ENCODE peak calls at places on chromosome 22, in six cellular contexts. One of them, this sample, is unnamed.

GRCh38 chr22:36439481-36440271 is 41.8 kb downstream of the TXN2 start:
- DNase-seq in epithelial cell of prostate: no peak
- DNase-seq in T-helper 9 cell: no peak
- DNase-seq in aorta: peak
- DNase-seq in non-pigmented ciliary epithelial cell: peak
- DNase-seq in HT-29: no peak
- DNase-seq in this sample: no peak

GRCh38 chr22:25564979-25565677 is 653 bp downstream of the GRK3 start:
- DNase-seq in epithelial cell of prostate: no peak
- DNase-seq in T-helper 9 cell: no peak
- DNase-seq in non-pigmented ciliary epithelial cell: no peak
- DNase-seq in aorta: peak
- DNase-seq in HT-29: peak
- DNase-seq in this sample: no peak

GRCh38 chr22:30270841-30271240 is 4.2 kb upstream of the OSM start:
- DNase-seq in aorta: no peak
- DNase-seq in T-helper 9 cell: no peak
- DNase-seq in epithelial cell of prostate: no peak
- DNase-seq in HT-29: no peak
- DNase-seq in non-pigmented ciliary epithelial cell: no peak
- DNase-seq in this sample: no peak

GRCh38 chr22:47169801-47170140 is 407.3 kb downstream of the TBC1D22A start:
- DNase-seq in epithelial cell of prostate: no peak
- DNase-seq in HT-29: no peak
- DNase-seq in aorta: peak
- DNase-seq in T-helper 9 cell: no peak
- DNase-seq in non-pigmented ciliary epithelial cell: no peak
- DNase-seq in this sample: no peak

GRCh38 chr22:34992672-34993071 is 73.3 kb upstream of the ISX start:
- DNase-seq in T-helper 9 cell: no peak
- DNase-seq in aorta: no peak
- DNase-seq in non-pigmented ciliary epithelial cell: no peak
- DNase-seq in HT-29: no peak
- DNase-seq in epithelial cell of prostate: no peak
- DNase-seq in this sample: no peak

GRCh38 chr22:32665676-32666075 is 135.8 kb upstream of the TIMP3 start:
- DNase-seq in HT-29: no peak
- DNase-seq in epithelial cell of prostate: peak
- DNase-seq in aorta: no peak
- DNase-seq in T-helper 9 cell: no peak
- DNase-seq in non-pigmented ciliary epithelial cell: no peak
- DNase-seq in this sample: no peak

GRCh38 chr22:28904211-28904808 is 20.9 kb downstream of the ZNRF3 start:
- DNase-seq in non-pigmented ciliary epithelial cell: peak
- DNase-seq in aorta: peak
- DNase-seq in T-helper 9 cell: no peak
- DNase-seq in epithelial cell of prostate: no peak
- DNase-seq in HT-29: peak
- DNase-seq in this sample: no peak

GRCh38 chr22:42608481-42609361 is 6.0 kb downstream of the POLDIP3 start:
- DNase-seq in aorta: no peak
- DNase-seq in epithelial cell of prostate: no peak
- DNase-seq in non-pigmented ciliary epithelial cell: no peak
- DNase-seq in HT-29: no peak
- DNase-seq in T-helper 9 cell: no peak
- DNase-seq in this sample: no peak

GRCh38 chr22:37431811-37432707 is 4.8 kb upstream of the ELFN2 start:
- DNase-seq in epithelial cell of prostate: peak
- DNase-seq in HT-29: peak
- DNase-seq in aorta: no peak
- DNase-seq in T-helper 9 cell: no peak
- DNase-seq in non-pigmented ciliary epithelial cell: peak
- DNase-seq in this sample: no peak

GRCh38 chr22:37618674-37619073 is 10.0 kb downstream of the GGA1 start:
- DNase-seq in epithelial cell of prostate: no peak
- DNase-seq in T-helper 9 cell: no peak
- DNase-seq in non-pigmented ciliary epithelial cell: no peak
- DNase-seq in HT-29: no peak
- DNase-seq in aorta: no peak
- DNase-seq in this sample: no peak

GRCh38 chr22:44192098-44192810 is 11.5 kb downstream of the PARVG start:
- DNase-seq in aorta: peak
- DNase-seq in T-helper 9 cell: no peak
- DNase-seq in HT-29: peak
- DNase-seq in epithelial cell of prostate: no peak
- DNase-seq in non-pigmented ciliary epithelial cell: no peak
- DNase-seq in this sample: peak

GRCh38 chr22:36131907-36132306 is 28.6 kb downstream of the APOL3 start:
- DNase-seq in epithelial cell of prostate: no peak
- DNase-seq in T-helper 9 cell: no peak
- DNase-seq in non-pigmented ciliary epithelial cell: no peak
- DNase-seq in HT-29: no peak
- DNase-seq in aorta: peak
- DNase-seq in this sample: no peak

GRCh38 chr22:49322231-49322630 is 505.4 kb downstream of the BRD1 start:
- DNase-seq in HT-29: no peak
- DNase-seq in aorta: no peak
- DNase-seq in non-pigmented ciliary epithelial cell: no peak
- DNase-seq in epithelial cell of prostate: no peak
- DNase-seq in T-helper 9 cell: no peak
- DNase-seq in this sample: no peak

GRCh38 chr22:20199413-20199842 is 48.6 kb upstream of the CCDC188 start:
- DNase-seq in non-pigmented ciliary epithelial cell: no peak
- DNase-seq in T-helper 9 cell: no peak
- DNase-seq in epithelial cell of prostate: no peak
- DNase-seq in HT-29: no peak
- DNase-seq in aorta: no peak
- DNase-seq in this sample: no peak

GRCh38 chr22:48566741-48567140 is 1260.9 kb downstream of the BRD1 start:
- DNase-seq in aorta: no peak
- DNase-seq in T-helper 9 cell: no peak
- DNase-seq in non-pigmented ciliary epithelial cell: no peak
- DNase-seq in HT-29: no peak
- DNase-seq in epithelial cell of prostate: no peak
- DNase-seq in this sample: no peak

This sample was measured in activated T-helper 1 cell treated with Interleukin-2 at 50 U/mL for 16 hours.